ENCODE peak calls at places on chromosome 12, in six cellular contexts. One of them, this sample, is unnamed.

GRCh38 chr12:75708829-75709228 is 197.4 kb upstream of the KRR1 start:
- DNase-seq in OCI-LY7: no peak
- DNase-seq in uterus: no peak
- DNase-seq in GM23338: no peak
- DNase-seq in Kasumi-1: no peak
- DNase-seq in occipital lobe: no peak
- DNase-seq in this sample: no peak

GRCh38 chr12:132247718-132248438 is 81.5 kb downstream of the GALNT9 start:
- DNase-seq in OCI-LY7: no peak
- DNase-seq in GM23338: no peak
- DNase-seq in uterus: no peak
- DNase-seq in Kasumi-1: no peak
- DNase-seq in occipital lobe: no peak
- DNase-seq in this sample: no peak

GRCh38 chr12:44847888-44848770 is 28.0 kb downstream of the NELL2 start:
- DNase-seq in OCI-LY7: peak; percentile 90
- DNase-seq in uterus: no peak
- DNase-seq in GM23338: no peak
- DNase-seq in Kasumi-1: no peak
- DNase-seq in occipital lobe: no peak
- DNase-seq in this sample: no peak

GRCh38 chr12:58893421-58893986 is 26.8 kb downstream of the LRIG3 start:
- DNase-seq in Kasumi-1: no peak
- DNase-seq in uterus: no peak
- DNase-seq in OCI-LY7: no peak
- DNase-seq in occipital lobe: no peak
- DNase-seq in GM23338: no peak
- DNase-seq in this sample: no peak

GRCh38 chr12:27500546-27500945 is 23.5 kb upstream of the PPFIBP1 start:
- DNase-seq in occipital lobe: no peak
- DNase-seq in OCI-LY7: no peak
- DNase-seq in GM23338: no peak
- DNase-seq in uterus: no peak
- DNase-seq in Kasumi-1: no peak
- DNase-seq in this sample: no peak

GRCh38 chr12:96366255-96366654 is 34.0 kb downstream of the CDK17 start:
- DNase-seq in Kasumi-1: no peak
- DNase-seq in occipital lobe: no peak
- DNase-seq in GM23338: no peak
- DNase-seq in uterus: no peak
- DNase-seq in OCI-LY7: no peak
- DNase-seq in this sample: no peak

GRCh38 chr12:104669057-104669770 is 212.5 kb downstream of the CHST11 start:
- DNase-seq in OCI-LY7: no peak
- DNase-seq in GM23338: peak; percentile 40
- DNase-seq in Kasumi-1: no peak
- DNase-seq in uterus: peak; percentile 48
- DNase-seq in occipital lobe: peak; percentile 81
- DNase-seq in this sample: peak; percentile 85

GRCh38 chr12:95789126-95790024 is 1.2 kb downstream of the NTN4 start:
- DNase-seq in GM23338: peak; percentile 71
- DNase-seq in Kasumi-1: no peak
- DNase-seq in occipital lobe: no peak
- DNase-seq in OCI-LY7: no peak
- DNase-seq in uterus: peak; percentile 16
- DNase-seq in this sample: no peak

GRCh38 chr12:117042171-117042809 is 56.9 kb downstream of the TESC start:
- DNase-seq in occipital lobe: no peak
- DNase-seq in GM23338: no peak
- DNase-seq in Kasumi-1: no peak
- DNase-seq in uterus: no peak
- DNase-seq in OCI-LY7: no peak
- DNase-seq in this sample: no peak

GRCh38 chr12:93573552-93574223 is 1.2 kb downstream of the SOCS2 start:
- DNase-seq in Kasumi-1: no peak
- DNase-seq in OCI-LY7: no peak
- DNase-seq in occipital lobe: no peak
- DNase-seq in uterus: no peak
- DNase-seq in GM23338: peak; percentile 44
- DNase-seq in this sample: no peak

GRCh38 chr12:52837341-52837741 is 3.2 kb upstream of the KRT79 start:
- DNase-seq in Kasumi-1: no peak
- DNase-seq in uterus: no peak
- DNase-seq in occipital lobe: no peak
- DNase-seq in OCI-LY7: no peak
- DNase-seq in GM23338: no peak
- DNase-seq in this sample: no peak

GRCh38 chr12:9378430-9378835 is 170.2 kb upstream of the PZP start:
- DNase-seq in GM23338: peak; percentile 64
- DNase-seq in Kasumi-1: peak; percentile 21
- DNase-seq in uterus: no peak
- DNase-seq in occipital lobe: no peak
- DNase-seq in OCI-LY7: peak; percentile 25
- DNase-seq in this sample: no peak

GRCh38 chr12:69908208-69908607 is 83.2 kb downstream of the MYRFL start:
- DNase-seq in GM23338: no peak
- DNase-seq in occipital lobe: no peak
- DNase-seq in OCI-LY7: no peak
- DNase-seq in Kasumi-1: no peak
- DNase-seq in uterus: no peak
- DNase-seq in this sample: no peak

GRCh38 chr12:54933381-54933780 is 51.2 kb downstream of the TESPA1 start:
- DNase-seq in occipital lobe: no peak
- DNase-seq in GM23338: no peak
- DNase-seq in OCI-LY7: no peak
- DNase-seq in uterus: no peak
- DNase-seq in Kasumi-1: no peak
- DNase-seq in this sample: no peak

GRCh38 chr12:110079477-110080400 is 31.4 kb upstream of the C12orf76 start:
- DNase-seq in occipital lobe: peak; percentile 79
- DNase-seq in GM23338: peak; percentile 28
- DNase-seq in Kasumi-1: peak; percentile 55
- DNase-seq in OCI-LY7: peak; percentile 81
- DNase-seq in uterus: no peak
- DNase-seq in this sample: peak; percentile 84

GRCh38 chr12:31618228-31619025 is 27.5 kb upstream of the DENND5B start:
- DNase-seq in occipital lobe: no peak
- DNase-seq in GM23338: no peak
- DNase-seq in OCI-LY7: no peak
- DNase-seq in uterus: no peak
- DNase-seq in Kasumi-1: no peak
- DNase-seq in this sample: no peak

GRCh38 chr12:132356686-132357622 is 27.6 kb upstream of the GALNT9 start:
- DNase-seq in OCI-LY7: no peak
- DNase-seq in GM23338: no peak
- DNase-seq in uterus: no peak
- DNase-seq in Kasumi-1: peak; percentile 91
- DNase-seq in occipital lobe: peak; percentile 84
- DNase-seq in this sample: peak; percentile 55

GRCh38 chr12:57235012-57235727 is 5.7 kb downstream of the SHMT2 start:
- DNase-seq in Kasumi-1: no peak
- DNase-seq in uterus: peak; percentile 44
- DNase-seq in occipital lobe: no peak
- DNase-seq in OCI-LY7: no peak
- DNase-seq in GM23338: peak; percentile 78
- DNase-seq in this sample: no peak

GRCh38 chr12:109291531-109292341 is 17.3 kb downstream of the FOXN4 start:
- DNase-seq in OCI-LY7: no peak
- DNase-seq in occipital lobe: peak; percentile 84
- DNase-seq in Kasumi-1: no peak
- DNase-seq in GM23338: peak; percentile 92
- DNase-seq in uterus: no peak
- DNase-seq in this sample: peak; percentile 60

GRCh38 chr12:46483572-46484395 is 111.2 kb upstream of the SLC38A2 start:
- DNase-seq in GM23338: no peak
- DNase-seq in occipital lobe: no peak
- DNase-seq in OCI-LY7: no peak
- DNase-seq in uterus: no peak
- DNase-seq in Kasumi-1: no peak
- DNase-seq in this sample: no peak

GRCh38 chr12:54750-55535 is 11.6 kb upstream of the IQSEC3 start:
- DNase-seq in GM23338: peak; percentile 43
- DNase-seq in occipital lobe: no peak
- DNase-seq in uterus: no peak
- DNase-seq in Kasumi-1: no peak
- DNase-seq in OCI-LY7: no peak
- DNase-seq in this sample: no peak

GRCh38 chr12:123983822-123984485 is 10.9 kb downstream of the ZNF664 start:
- DNase-seq in uterus: peak; percentile 36
- DNase-seq in GM23338: peak; percentile 87
- DNase-seq in OCI-LY7: peak; percentile 76
- DNase-seq in occipital lobe: peak; percentile 12
- DNase-seq in Kasumi-1: peak; percentile 61
- DNase-seq in this sample: peak; percentile 65

GRCh38 chr12:49632986-49633702 is 9.8 kb downstream of the PRPF40B start:
- DNase-seq in OCI-LY7: no peak
- DNase-seq in GM23338: no peak
- DNase-seq in occipital lobe: no peak
- DNase-seq in Kasumi-1: no peak
- DNase-seq in uterus: no peak
- DNase-seq in this sample: no peak

GRCh38 chr12:5432011-5432400 is at the start of gene NTF3:
- DNase-seq in Kasumi-1: no peak
- DNase-seq in OCI-LY7: peak; percentile 82
- DNase-seq in uterus: no peak
- DNase-seq in occipital lobe: no peak
- DNase-seq in GM23338: peak; percentile 82
- DNase-seq in this sample: no peak

GRCh38 chr12:116697305-116698130 is 40.4 kb downstream of the SPRING1 start:
- DNase-seq in OCI-LY7: peak; percentile 53
- DNase-seq in occipital lobe: no peak
- DNase-seq in Kasumi-1: peak; percentile 13
- DNase-seq in uterus: no peak
- DNase-seq in GM23338: peak; percentile 83
- DNase-seq in this sample: no peak

GRCh38 chr12:92242917-92243316 is 97.3 kb upstream of the BTG1 start:
- DNase-seq in uterus: no peak
- DNase-seq in OCI-LY7: no peak
- DNase-seq in GM23338: no peak
- DNase-seq in occipital lobe: no peak
- DNase-seq in Kasumi-1: no peak
- DNase-seq in this sample: no peak

GRCh38 chr12:101653503-101653902 is 43.9 kb upstream of the CHPT1 start:
- DNase-seq in GM23338: peak; percentile 24
- DNase-seq in occipital lobe: no peak
- DNase-seq in uterus: no peak
- DNase-seq in OCI-LY7: no peak
- DNase-seq in Kasumi-1: no peak
- DNase-seq in this sample: no peak

GRCh38 chr12:52063986-52064649 is 5.7 kb upstream of the ATG101 start:
- DNase-seq in occipital lobe: no peak
- DNase-seq in Kasumi-1: no peak
- DNase-seq in GM23338: no peak
- DNase-seq in uterus: peak; percentile 56
- DNase-seq in OCI-LY7: no peak
- DNase-seq in this sample: no peak

GRCh38 chr12:124107299-124107698 is 134.3 kb downstream of the ZNF664 start:
- DNase-seq in Kasumi-1: no peak
- DNase-seq in OCI-LY7: no peak
- DNase-seq in uterus: no peak
- DNase-seq in GM23338: no peak
- DNase-seq in occipital lobe: no peak
- DNase-seq in this sample: no peak

This sample was measured in caudate nucleus.